ENCODE peak calls at places on chromosomes 3 and 15, in five cellular contexts. One of them, this sample, is unnamed.
A peak's percentile ranks its signal among the peaks of the same experiment; 100 is the strongest.

GRCh38 chr15:44034933-44035624 is 160.0 kb downstream of the FRMD5 start:
- DNase-seq in right atrium auricular region: no peak
- DNase-seq in aorta: no peak
- DNase-seq in A549: no peak
- DNase-seq in neuronal stem cell: no peak
- DNase-seq in this sample: peak; percentile 27

GRCh38 chr3:25508901-25509300 is 80.8 kb downstream of the RARB start:
- DNase-seq in right atrium auricular region: no peak
- DNase-seq in aorta: no peak
- DNase-seq in A549: no peak
- DNase-seq in neuronal stem cell: no peak
- DNase-seq in this sample: no peak

GRCh38 chr15:86588413-86588812 is 508.7 kb downstream of the AGBL1 start:
- DNase-seq in right atrium auricular region: no peak
- DNase-seq in aorta: no peak
- DNase-seq in A549: no peak
- DNase-seq in neuronal stem cell: no peak
- DNase-seq in this sample: no peak

GRCh38 chr15:40072216-40072990 is 33.4 kb upstream of the SRP14 start:
- DNase-seq in right atrium auricular region: no peak
- DNase-seq in aorta: no peak
- DNase-seq in A549: no peak
- DNase-seq in neuronal stem cell: no peak
- DNase-seq in this sample: no peak

GRCh38 chr3:119322021-119322522 is 27.9 kb downstream of the ARHGAP31 start:
- DNase-seq in right atrium auricular region: no peak
- DNase-seq in aorta: no peak
- DNase-seq in A549: peak; percentile 17
- DNase-seq in neuronal stem cell: no peak
- DNase-seq in this sample: no peak

GRCh38 chr3:98778852-98779379 is 15.8 kb downstream of the ST3GAL6 start:
- DNase-seq in right atrium auricular region: no peak
- DNase-seq in aorta: no peak
- DNase-seq in A549: no peak
- DNase-seq in neuronal stem cell: no peak
- DNase-seq in this sample: peak; percentile 29

GRCh38 chr15:71278989-71279756 is 163.9 kb downstream of the THSD4 start:
- DNase-seq in right atrium auricular region: peak; percentile 81
- DNase-seq in aorta: peak; percentile 77
- DNase-seq in A549: peak; percentile 78
- DNase-seq in neuronal stem cell: no peak
- DNase-seq in this sample: peak; percentile 80

GRCh38 chr3:71641669-71642068 is 58.1 kb upstream of the FOXP1 start:
- DNase-seq in right atrium auricular region: no peak
- DNase-seq in aorta: no peak
- DNase-seq in A549: peak; percentile 47
- DNase-seq in neuronal stem cell: no peak
- DNase-seq in this sample: no peak

GRCh38 chr3:186220365-186220764 is 111.5 kb upstream of the ETV5 start:
- DNase-seq in right atrium auricular region: no peak
- DNase-seq in aorta: no peak
- DNase-seq in A549: no peak
- DNase-seq in neuronal stem cell: no peak
- DNase-seq in this sample: peak; percentile 70

GRCh38 chr3:197297020-197297419 is 1.4 kb downstream of the DLG1 start:
- DNase-seq in right atrium auricular region: no peak
- DNase-seq in aorta: no peak
- DNase-seq in A549: no peak
- DNase-seq in neuronal stem cell: no peak
- DNase-seq in this sample: no peak

GRCh38 chr3:138950006-138950644 is 3.1 kb downstream of the FOXL2NB start:
- DNase-seq in right atrium auricular region: no peak
- DNase-seq in aorta: no peak
- DNase-seq in A549: no peak
- DNase-seq in neuronal stem cell: no peak
- DNase-seq in this sample: peak; percentile 32

GRCh38 chr15:73751896-73752816 is 995 bp downstream of the INSYN1 start:
- DNase-seq in right atrium auricular region: no peak
- DNase-seq in aorta: no peak
- DNase-seq in A549: no peak
- DNase-seq in neuronal stem cell: no peak
- DNase-seq in this sample: no peak

GRCh38 chr3:45249391-45249790 is 23.3 kb upstream of the TMEM158 start:
- DNase-seq in right atrium auricular region: no peak
- DNase-seq in aorta: no peak
- DNase-seq in A549: no peak
- DNase-seq in neuronal stem cell: no peak
- DNase-seq in this sample: no peak

GRCh38 chr3:9595877-9596276 is 42.3 kb upstream of the LHFPL4 start:
- DNase-seq in right atrium auricular region: no peak
- DNase-seq in aorta: no peak
- DNase-seq in A549: no peak
- DNase-seq in neuronal stem cell: no peak
- DNase-seq in this sample: no peak

GRCh38 chr3:9600597-9600996 is 47.0 kb upstream of the LHFPL4 start:
- DNase-seq in right atrium auricular region: no peak
- DNase-seq in aorta: peak; percentile 45
- DNase-seq in A549: no peak
- DNase-seq in neuronal stem cell: no peak
- DNase-seq in this sample: peak; percentile 69

GRCh38 chr3:9602620-9603019 is 46.7 kb upstream of the MTMR14 start:
- DNase-seq in right atrium auricular region: no peak
- DNase-seq in aorta: no peak
- DNase-seq in A549: no peak
- DNase-seq in neuronal stem cell: no peak
- DNase-seq in this sample: no peak

DNA sequence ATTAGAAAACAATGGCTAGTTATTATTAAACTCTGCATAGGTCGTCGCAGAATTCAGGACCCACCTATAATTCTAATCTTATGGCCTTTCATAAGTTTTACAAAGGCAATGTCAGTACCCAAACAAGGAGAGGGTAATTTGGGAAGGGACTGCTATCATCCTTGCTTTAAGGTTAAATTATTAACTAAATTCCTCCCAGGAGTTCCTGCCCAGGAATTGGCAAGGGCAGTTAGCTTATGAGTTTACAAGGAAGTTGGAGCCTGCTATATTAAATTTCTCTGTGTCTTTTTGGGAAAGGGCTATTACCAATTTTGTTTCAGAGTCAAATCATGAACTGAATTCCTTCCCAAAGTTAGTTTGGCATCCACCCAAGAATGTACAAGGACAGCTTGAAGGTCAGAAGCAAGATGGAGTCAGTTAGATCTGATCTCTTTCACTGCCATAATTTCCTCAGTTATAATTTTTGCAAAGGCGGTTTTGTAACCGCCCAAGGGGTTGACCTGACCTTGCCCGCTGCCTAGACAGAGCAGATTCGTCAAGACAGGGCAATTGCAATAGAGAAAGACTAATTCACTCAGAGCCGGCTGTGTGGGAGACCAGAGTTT is 45.3 kb upstream of the LHFPL4 start:
- DNase-seq in right atrium auricular region: no peak
- DNase-seq in aorta: no peak
- DNase-seq in A549: no peak
- DNase-seq in neuronal stem cell: no peak
- DNase-seq in this sample: peak; percentile 24
- H3K4me1 ChIP-seq in right atrium auricular region: no peaks in the 10 kb centered on the region
- H3K4me1 ChIP-seq in aorta: no peaks in the 10 kb centered on the region
- H3K4me1 ChIP-seq in A549: no peaks in the 10 kb centered on the region
- H3K4me1 ChIP-seq in neuronal stem cell: no peaks in the 10 kb centered on the region
- H3K4me1 ChIP-seq in this sample: no peaks in the 10 kb centered on the region

GRCh38 chr15:94252223-94252766 is 20.9 kb downstream of the MCTP2 start:
- DNase-seq in right atrium auricular region: no peak
- DNase-seq in aorta: no peak
- DNase-seq in A549: no peak
- DNase-seq in neuronal stem cell: no peak
- DNase-seq in this sample: no peak

GRCh38 chr15:94258246-94258645 is 26.9 kb downstream of the MCTP2 start:
- DNase-seq in right atrium auricular region: no peak
- DNase-seq in aorta: no peak
- DNase-seq in A549: no peak
- DNase-seq in neuronal stem cell: no peak
- DNase-seq in this sample: no peak

GRCh38 chr15:94252906-94253305 is 21.5 kb downstream of the MCTP2 start:
- DNase-seq in right atrium auricular region: no peak
- DNase-seq in aorta: no peak
- DNase-seq in A549: no peak
- DNase-seq in neuronal stem cell: no peak
- DNase-seq in this sample: no peak

GRCh38 chr15:94253742-94254141 is 22.4 kb downstream of the MCTP2 start:
- DNase-seq in right atrium auricular region: no peak
- DNase-seq in aorta: no peak
- DNase-seq in A549: no peak
- DNase-seq in neuronal stem cell: no peak
- DNase-seq in this sample: no peak

DNA sequence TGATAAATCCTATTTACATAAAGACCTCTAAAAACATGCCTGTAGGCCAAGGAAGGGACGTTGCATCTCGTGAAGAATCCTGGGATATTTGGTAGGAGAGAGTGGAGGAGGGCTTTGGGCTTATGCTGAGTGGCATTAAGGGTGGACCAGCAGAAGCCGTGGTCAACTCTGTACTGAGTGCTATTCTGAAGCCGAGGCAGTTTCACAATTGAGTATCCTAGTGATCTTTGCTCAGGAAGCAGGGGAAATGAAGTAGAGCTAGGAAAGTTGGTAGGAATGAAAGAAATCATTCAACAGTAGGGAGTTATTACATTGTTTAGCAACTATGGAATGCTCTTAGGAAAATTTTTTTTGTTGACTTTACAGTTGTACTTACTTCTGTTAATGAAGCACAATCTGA is 24.2 kb downstream of the MCTP2 start:
- DNase-seq in right atrium auricular region: no peak
- DNase-seq in aorta: no peak
- DNase-seq in A549: no peak
- DNase-seq in neuronal stem cell: no peak
- DNase-seq in this sample: no peak
- H3K4me3 ChIP-seq in right atrium auricular region: no peak overlapping the region
- H3K4me3 ChIP-seq in aorta: no peak overlapping the region
- H3K4me3 ChIP-seq in A549: no peak overlapping the region
- H3K4me3 ChIP-seq in neuronal stem cell: no peak overlapping the region
- H3K4me3 ChIP-seq in this sample: no peak overlapping the region

DNA sequence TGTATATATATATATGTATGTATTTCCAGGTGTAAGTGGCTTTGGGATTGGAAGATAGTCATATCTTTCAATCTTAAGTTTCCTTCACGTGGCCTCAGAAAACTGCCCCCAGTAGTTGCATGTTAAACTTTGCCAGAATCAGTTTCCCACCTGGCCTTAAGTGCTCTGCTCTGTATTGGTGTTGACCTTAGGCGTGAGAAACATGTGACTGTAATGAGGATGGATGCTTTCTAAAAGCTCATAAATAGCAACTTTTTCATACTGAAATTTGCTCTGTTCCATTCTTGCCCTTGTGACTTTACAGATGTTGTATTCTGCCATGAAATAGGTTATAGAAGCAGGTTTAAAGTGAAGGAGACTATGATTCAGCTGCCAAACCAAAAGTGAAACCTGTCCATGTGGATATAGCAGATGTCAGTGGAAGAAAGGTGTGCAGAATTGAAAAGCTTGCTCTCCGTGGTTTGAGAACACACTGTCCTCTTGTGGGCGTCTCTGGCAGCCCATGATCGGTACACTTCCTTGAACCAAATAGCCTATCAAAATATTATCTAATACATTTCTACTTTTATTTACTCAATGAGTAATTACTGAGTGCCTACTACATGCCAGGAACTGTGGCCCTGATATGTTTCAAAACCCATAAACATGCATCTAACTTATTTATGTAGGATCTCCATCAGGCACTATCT is 15.8 kb downstream of the SCG5 start:
- DNase-seq in right atrium auricular region: no peak
- DNase-seq in aorta: no peak
- DNase-seq in A549: no peak
- DNase-seq in neuronal stem cell: no peak
- DNase-seq in this sample: no peak
- H3K4me1 ChIP-seq in right atrium auricular region: no peaks in the 10 kb centered on the region
- H3K4me1 ChIP-seq in aorta: peaks cover 2% of the 10 kb centered on the region
- H3K4me1 ChIP-seq in A549: peaks cover 24% of the 10 kb centered on the region
- H3K4me1 ChIP-seq in neuronal stem cell: no peaks in the 10 kb centered on the region
- H3K4me1 ChIP-seq in this sample: no peaks in the 10 kb centered on the region

GRCh38 chr3:14426305-14426620 is 23.9 kb downstream of the SLC6A6 start:
- DNase-seq in right atrium auricular region: no peak
- DNase-seq in aorta: no peak
- DNase-seq in A549: no peak
- DNase-seq in neuronal stem cell: no peak
- DNase-seq in this sample: no peak
- H3K4me3 ChIP-seq in right atrium auricular region: no peak overlapping the region
- H3K4me3 ChIP-seq in aorta: no peak overlapping the region
- H3K4me3 ChIP-seq in A549: no peak overlapping the region
- H3K4me3 ChIP-seq in neuronal stem cell: no peak overlapping the region
- H3K4me3 ChIP-seq in this sample: no peak overlapping the region

This sample was measured in adrenal gland.